ENCODE peak calls at places on chromosome 18, in seven cellular contexts. D is Calu3; R is fibroblast of pulmonary artery; J is lower leg skin; H is stimulated activated CD4-positive, alpha-beta T cell treated with anti-CD3 and anti-CD28 coated beads, Interleukin-2, amount 100 ng/mL, for 48 hours; O is stimulated activated CD8-positive, alpha-beta memory T cell treated with anti-CD3 and anti-CD28 coated beads, Interleukin-4, amount 100 ng/mL, for 24 hours; Y is NCI-H1694. N is an unnamed sample.

GRCh38 chr18:75208055-75208835 is 694 bp downstream of the PTGR3 start:
- DNase-seq in D (peak), R (peak), J (peak), H (peak), O (no peak), Y (no peak), N (no peak)

GRCh38 chr18:7946724-7947377 is 379.7 kb downstream of the PTPRM start:
- DNase-seq in D (peak), R (peak), J (no peak), H (no peak), O (no peak), Y (no peak), N (no peak)

GRCh38 chr18:32548688-32549087 is 78.0 kb upstream of the GAREM1 start:
- DNase-seq in D (no peak), R (no peak), J (no peak), H (no peak), O (no peak), Y (no peak), N (no peak)

GRCh38 chr18:13811993-13812392 is 12.0 kb upstream of the MC5R start:
- DNase-seq in D (peak), R (no peak), J (no peak), H (no peak), O (no peak), Y (no peak), N (no peak)

GRCh38 chr18:9839806-9840205 is 46.0 kb upstream of the TXNDC2 start:
- DNase-seq in D (no peak), R (no peak), J (no peak), H (no peak), O (no peak), Y (no peak), N (no peak)

GRCh38 chr18:45802814-45803492 is 22.5 kb upstream of the SIGLEC15 start:
- DNase-seq in D (peak), R (peak), J (no peak), H (no peak), O (no peak), Y (no peak), N (no peak)

GRCh38 chr18:11494093-11494492 is 115.3 kb upstream of the SLC35G4 start:
- DNase-seq in D (no peak), R (peak), J (no peak), H (no peak), O (no peak), Y (no peak), N (no peak)

GRCh38 chr18:42030586-42031182 is 75.7 kb downstream of the PIK3C3 start:
- DNase-seq in D (peak), R (peak), J (no peak), H (no peak), O (no peak), Y (peak), N (no peak)

GRCh38 chr18:51656249-51656648 is 458.8 kb upstream of the MEX3C start:
- DNase-seq in D (no peak), R (no peak), J (no peak), H (no peak), O (no peak), Y (no peak), N (no peak)

GRCh38 chr18:79947054-79947755 is 4.2 kb downstream of the SLC66A2 start:
- DNase-seq in D (no peak), R (no peak), J (no peak), H (no peak), O (no peak), Y (no peak), N (peak)

GRCh38 chr18:35620765-35621164 is 39.2 kb downstream of the GALNT1 start:
- DNase-seq in D (no peak), R (peak), J (peak), H (no peak), O (no peak), Y (no peak), N (no peak)

GRCh38 chr18:31104444-31104843 is 2.2 kb upstream of the DSC2 start:
- DNase-seq in D (no peak), R (no peak), J (no peak), H (no peak), O (no peak), Y (no peak), N (no peak)

GRCh38 chr18:62710417-62710816 is 4.9 kb upstream of the PHLPP1 start:
- DNase-seq in D (no peak), R (no peak), J (no peak), H (no peak), O (no peak), Y (peak), N (no peak)

GRCh38 chr18:31619291-31619690 is 27.6 kb downstream of the TTR start:
- DNase-seq in D (no peak), R (no peak), J (no peak), H (no peak), O (no peak), Y (no peak), N (no peak)

GRCh38 chr18:48541026-48541746 is 2.4 kb downstream of the CTIF start:
- DNase-seq in D (peak), R (peak), J (peak), H (no peak), O (no peak), Y (no peak), N (peak)

GRCh38 chr18:78979058-78979680 is 449 bp upstream of the SALL3 start:
- DNase-seq in D (no peak), R (peak), J (no peak), H (no peak), O (no peak), Y (no peak), N (no peak)

GRCh38 chr18:35143615-35144596 is 96.9 kb upstream of the ZNF397 start:
- DNase-seq in D (peak), R (peak), J (peak), H (peak), O (no peak), Y (peak), N (no peak)

GRCh38 chr18:76668546-76668945 is 153.8 kb upstream of the ZNF236 start:
- DNase-seq in D (no peak), R (no peak), J (no peak), H (no peak), O (no peak), Y (no peak), N (no peak)

N was measured in suprapubic skin.